ENCODE peak calls at places on chromosomes 13 and 19, in nine cellular contexts. G is fibroblast of the aortic adventitia, B is WTC11, N is endothelial cell of umbilical vein, U is breast epithelium, H is glutamatergic neuron, R is mesothelial cell of epicardium, I is psoas muscle, Q is Caco-2. C is an unnamed sample.

GRCh38 chr13:95494082-95494681 is 58.3 kb upstream of the CLDN10 start:
- DNase-seq in G (peak), B (no peak), N (peak), U (no peak), H (no peak), R (no peak), I (no peak), Q (no peak), C (peak)

GRCh38 chr13:112573710-112574109 is 14.2 kb downstream of the TUBGCP3 start:
- DNase-seq in G (no peak), B (no peak), N (no peak), U (no peak), H (no peak), R (no peak), I (no peak), Q (no peak), C (no peak)

GRCh38 chr13:27338816-27339215 is 68.2 kb downstream of the RASL11A start:
- DNase-seq in G (no peak), B (peak), N (no peak), U (no peak), H (peak), R (no peak), I (no peak), Q (peak), C (no peak)

GRCh38 chr13:87361216-87361615 is 310.0 kb upstream of the SLITRK5 start:
- DNase-seq in G (no peak), B (no peak), N (no peak), U (no peak), H (no peak), R (no peak), I (no peak), Q (no peak), C (no peak)

GRCh38 chr19:41457241-41457640 is 14.3 kb downstream of the ERICH4 start:
- DNase-seq in G (no peak), B (no peak), N (peak), U (no peak), H (no peak), R (no peak), I (no peak), Q (no peak), C (no peak)

GRCh38 chr13:52784591-52785340 is 45.1 kb upstream of the CNMD start:
- DNase-seq in G (no peak), B (no peak), N (no peak), U (no peak), H (no peak), R (no peak), I (no peak), Q (no peak), C (no peak)

GRCh38 chr19:36331353-36332228 is 47.4 kb downstream of the ZFP14 start:
- DNase-seq in G (peak), B (peak), N (peak), U (peak), H (peak), R (peak), I (peak), Q (peak), C (no peak)

GRCh38 chr19:56097776-56098175 is 23.3 kb downstream of the ZNF787 start:
- DNase-seq in G (no peak), B (no peak), N (no peak), U (no peak), H (no peak), R (no peak), I (no peak), Q (no peak), C (no peak)

GRCh38 chr19:54355675-54356074 is 9.1 kb downstream of the LAIR1 start:
- DNase-seq in G (no peak), B (no peak), N (no peak), U (no peak), H (no peak), R (no peak), I (no peak), Q (no peak), C (no peak)

GRCh38 chr19:28419312-28419711 is 793.6 kb downstream of the UQCRFS1 start:
- DNase-seq in G (peak), B (no peak), N (no peak), U (no peak), H (no peak), R (no peak), I (no peak), Q (no peak), C (no peak)

GRCh38 chr13:62040806-62041205 is 625.2 kb upstream of the PCDH20 start:
- DNase-seq in G (no peak), B (no peak), N (no peak), U (no peak), H (no peak), R (no peak), I (no peak), Q (no peak), C (no peak)

GRCh38 chr19:658916-659839 is 3.8 kb downstream of the RNF126 start:
- DNase-seq in G (peak), B (no peak), N (no peak), U (peak), H (no peak), R (no peak), I (peak), Q (no peak), C (no peak)

GRCh38 chr13:46655727-46656180 is 102.8 kb downstream of the LRCH1 start:
- DNase-seq in G (peak), B (no peak), N (peak), U (peak), H (no peak), R (no peak), I (no peak), Q (peak), C (no peak)

GRCh38 chr13:51532736-51533197 is 51.5 kb upstream of the WDFY2 start:
- DNase-seq in G (no peak), B (no peak), N (no peak), U (no peak), H (no peak), R (no peak), I (no peak), Q (no peak), C (peak)

GRCh38 chr19:11446652-11447301 is 11.3 kb downstream of the PRKCSH start:
- DNase-seq in G (peak), B (peak), N (peak), U (no peak), H (peak), R (peak), I (peak), Q (no peak), C (peak)

GRCh38 chr19:8071912-8072311 is 19.4 kb downstream of the CCL25 start:
- DNase-seq in G (no peak), B (no peak), N (no peak), U (no peak), H (no peak), R (no peak), I (no peak), Q (no peak), C (no peak)

GRCh38 chr13:23235994-23236393 is 55.2 kb downstream of the SGCG start:
- DNase-seq in G (no peak), B (no peak), N (no peak), U (no peak), H (no peak), R (no peak), I (no peak), Q (no peak), C (no peak)

GRCh38 chr13:68369739-68370138 is 1139.6 kb upstream of the PCDH9 start:
- DNase-seq in G (no peak), B (no peak), N (no peak), U (no peak), H (no peak), R (no peak), I (no peak), Q (no peak), C (no peak)

GRCh38 chr19:29528350-29528945 is 2.7 kb downstream of the VSTM2B start:
- DNase-seq in G (peak), B (peak), N (peak), U (peak), H (peak), R (peak), I (peak), Q (no peak), C (peak)

GRCh38 chr19:17496337-17496997 is 15.0 kb upstream of the PGLS start:
- DNase-seq in G (peak), B (peak), N (peak), U (no peak), H (peak), R (no peak), I (peak), Q (peak), C (peak)

GRCh38 chr13:39531646-39532045 is 71.3 kb downstream of the LHFPL6 start:
- DNase-seq in G (peak), B (no peak), N (no peak), U (no peak), H (no peak), R (no peak), I (no peak), Q (no peak), C (no peak)

GRCh38 chr19:19026299-19026971 is 6.9 kb downstream of the SUGP2 start:
- DNase-seq in G (peak), B (no peak), N (no peak), U (peak), H (no peak), R (no peak), I (no peak), Q (no peak), C (peak)

GRCh38 chr19:54209748-54210494 is 9.3 kb downstream of the RPS9 start:
- DNase-seq in G (peak), B (no peak), N (peak), U (peak), H (no peak), R (peak), I (peak), Q (peak), C (peak)

DNA sequence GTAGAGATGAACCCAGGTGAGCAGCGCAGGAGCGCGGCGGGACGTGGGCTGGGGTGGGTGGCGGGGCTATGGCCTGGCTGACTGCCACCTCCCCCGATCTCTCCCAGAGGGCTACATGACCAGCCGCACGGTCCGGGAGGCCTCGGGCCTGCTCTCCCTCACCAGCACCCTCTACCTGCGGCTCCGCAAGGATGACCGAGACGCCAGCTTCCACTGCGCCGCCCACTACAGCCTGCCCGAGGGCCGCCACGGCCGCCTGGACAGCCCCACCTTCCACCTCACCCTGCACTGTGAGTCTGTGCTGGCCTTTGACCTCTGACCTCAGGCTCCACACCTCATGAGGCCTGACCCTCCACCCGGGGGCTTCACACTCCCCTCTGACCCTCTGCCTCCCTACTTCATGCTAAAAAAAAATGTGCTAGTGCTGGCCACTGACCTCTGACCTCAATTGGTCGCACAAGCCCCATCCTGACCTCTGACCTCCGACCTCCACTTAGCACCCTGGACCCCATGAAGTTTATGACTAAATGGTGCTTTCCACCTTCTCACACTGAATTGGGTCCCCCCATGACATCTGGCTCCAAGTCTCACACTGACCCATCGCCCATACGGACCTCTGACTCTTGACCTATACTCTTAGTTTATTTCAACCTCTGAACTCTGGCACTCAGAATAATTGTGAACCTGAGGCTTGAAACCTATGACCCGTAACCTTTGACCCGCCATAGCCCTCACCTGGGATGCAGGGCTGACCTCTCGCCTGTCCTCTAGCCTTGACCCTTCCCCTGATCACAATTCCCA is 4.6 kb downstream of the BCAM start:
- DNase-seq in G (no peak), B (peak), N (no peak), U (no peak), H (no peak), R (no peak), I (no peak), Q (no peak), C (no peak)
- TF ChIP-seq CTCF in G (no peak), B (no peak), N (no peak), U (no peak), H (no peak), R (no peak), I (no peak), Q (no peak), C (no peak)

DNA sequence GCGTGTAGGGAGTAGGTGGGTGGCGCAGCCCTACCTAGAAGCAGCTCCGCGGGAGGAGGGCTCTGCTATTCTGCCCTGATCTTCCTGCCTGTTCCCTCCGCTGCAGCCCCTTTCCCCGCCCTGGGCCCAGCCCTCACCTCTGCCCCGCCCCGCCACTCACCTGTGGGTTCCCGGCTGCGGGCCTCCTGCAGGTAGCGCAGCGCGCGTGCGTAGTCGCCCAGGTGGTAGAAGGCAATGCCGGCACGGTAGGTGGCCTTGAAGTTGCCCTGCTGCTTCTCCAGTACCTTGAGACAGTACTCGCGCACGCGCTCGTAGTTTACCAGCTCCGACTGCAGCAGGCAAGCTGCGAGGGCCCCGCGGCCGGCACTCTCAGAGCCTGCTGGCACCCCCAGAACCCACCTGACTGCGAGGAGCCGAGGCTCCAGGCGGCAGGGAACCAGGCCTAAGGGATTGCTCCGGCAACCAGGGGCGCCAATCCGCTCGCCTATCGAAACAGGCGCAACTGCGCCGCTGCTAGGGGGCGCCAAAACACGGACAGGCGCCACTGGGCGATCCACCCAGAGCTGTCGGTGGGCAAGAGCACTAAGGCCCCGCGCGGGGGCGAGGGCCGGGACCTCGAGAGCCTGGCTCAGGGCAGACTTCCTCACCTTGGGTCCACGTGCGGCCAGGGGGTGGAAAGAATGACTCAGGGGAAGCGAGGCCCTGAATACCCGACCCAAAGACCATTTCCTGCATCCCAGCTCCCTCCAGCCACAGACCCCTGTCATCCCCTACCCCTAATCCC is 965 bp downstream of the TTC9B start:
- DNase-seq in G (no peak), B (peak), N (no peak), U (no peak), H (peak), R (peak), I (peak), Q (peak), C (no peak)
- TF ChIP-seq CTCF in G (peak), B (peak), N (peak), U (no peak), H (peak), R (no peak), I (peak), Q (peak), C (no peak)

DNA sequence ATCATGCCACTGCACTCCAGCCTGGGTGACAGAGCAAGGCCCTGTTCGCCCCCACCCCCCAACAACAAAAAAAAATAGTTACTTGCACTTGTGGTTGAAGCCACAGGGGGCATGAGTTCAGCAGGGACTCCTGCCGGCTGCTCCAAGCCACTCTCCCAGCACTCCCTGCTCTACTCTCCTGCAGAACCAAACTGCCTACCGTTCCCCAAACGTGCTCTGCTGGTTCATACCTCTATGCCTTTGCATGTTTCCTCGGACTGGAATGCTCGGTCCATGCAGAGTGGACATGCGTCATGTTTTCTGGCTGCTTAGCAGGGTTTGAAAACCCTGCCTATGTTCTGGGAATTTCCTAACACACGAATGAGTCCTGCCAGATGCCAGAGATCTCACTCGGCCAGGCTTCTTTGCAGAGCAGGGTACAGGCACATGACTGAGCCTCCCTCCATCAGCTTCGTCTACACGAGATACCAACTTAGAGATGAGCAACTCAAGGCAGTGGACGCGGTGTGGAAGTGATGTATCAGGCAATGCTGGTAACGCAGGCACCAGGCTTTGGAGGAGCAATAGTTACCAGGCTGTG is 8.5 kb upstream of the SLC25A15 start:
- DNase-seq in G (no peak), B (no peak), N (no peak), U (no peak), H (no peak), R (no peak), I (no peak), Q (no peak), C (no peak)
- TF ChIP-seq CTCF in G (peak), B (no peak), N (no peak), U (no peak), H (no peak), R (no peak), I (no peak), Q (no peak), C (no peak)

GRCh38 chr13:44312131-44312530 is 61.5 kb upstream of the SERP2 start:
- DNase-seq in G (no peak), B (no peak), N (no peak), U (no peak), H (no peak), R (no peak), I (no peak), Q (no peak), C (no peak)
- TF ChIP-seq CTCF in G (no peak), B (no peak), N (no peak), U (no peak), H (no peak), R (no peak), I (no peak), Q (no peak), C (no peak)

GRCh38 chr19:37931941-37932655 is 25.1 kb downstream of the SIPA1L3 start:
- DNase-seq in G (peak), B (peak), N (peak), U (peak), H (peak), R (peak), I (peak), Q (peak), C (peak)
- TF ChIP-seq CTCF in G (no peak), B (no peak), N (no peak), U (no peak), H (no peak), R (no peak), I (no peak), Q (no peak), C (no peak)

DNA sequence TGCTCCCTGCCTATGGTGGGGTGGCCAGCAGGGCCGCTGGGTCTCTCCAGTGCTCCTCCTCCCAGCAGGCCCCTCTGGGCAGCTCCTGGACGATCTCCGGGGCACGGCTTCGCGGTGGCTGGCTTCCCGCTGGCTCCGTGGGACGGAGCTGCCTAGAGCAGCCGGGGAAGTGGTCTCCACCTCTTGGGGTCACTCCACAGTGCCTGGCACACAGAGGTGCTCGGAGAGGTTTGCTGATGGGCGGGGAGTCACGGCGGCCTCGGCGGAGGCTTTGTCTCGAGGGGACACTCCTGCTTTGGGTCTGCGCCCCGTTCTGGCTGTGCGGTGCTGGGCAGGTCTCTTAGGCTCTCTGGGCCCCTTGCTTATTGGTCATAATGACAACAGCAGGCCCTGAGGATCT is 9.9 kb upstream of the CACTIN start:
- DNase-seq in G (no peak), B (no peak), N (no peak), U (no peak), H (no peak), R (no peak), I (no peak), Q (no peak), C (no peak)
- TF ChIP-seq CTCF in G (no peak), B (no peak), N (no peak), U (no peak), H (no peak), R (no peak), I (no peak), Q (no peak), C (no peak)

GRCh38 chr19:34556500-34556899 is 74.9 kb downstream of the WTIP start:
- DNase-seq in G (peak), B (peak), N (peak), U (no peak), H (peak), R (no peak), I (no peak), Q (no peak), C (no peak)

GRCh38 chr19:34560229-34560628 is 78.7 kb downstream of the WTIP start:
- DNase-seq in G (no peak), B (no peak), N (no peak), U (no peak), H (no peak), R (no peak), I (no peak), Q (no peak), C (no peak)

GRCh38 chr19:34559045-34559444 is 77.5 kb downstream of the WTIP start:
- DNase-seq in G (no peak), B (no peak), N (no peak), U (no peak), H (no peak), R (no peak), I (no peak), Q (no peak), C (no peak)

GRCh38 chr19:34549833-34550232 is 68.3 kb downstream of the WTIP start:
- DNase-seq in G (no peak), B (no peak), N (no peak), U (no peak), H (no peak), R (no peak), I (no peak), Q (no peak), C (no peak)

GRCh38 chr19:34555447-34555846 is 73.9 kb downstream of the WTIP start:
- DNase-seq in G (peak), B (peak), N (peak), U (no peak), H (no peak), R (no peak), I (no peak), Q (no peak), C (peak)
- TF ChIP-seq CTCF in G (peak), B (no peak), N (peak), U (no peak), H (peak), R (no peak), I (peak), Q (peak), C (peak)

GRCh38 chr13:41649659-41650058 is 192.3 kb downstream of the RGCC start:
- DNase-seq in G (peak), B (peak), N (peak), U (no peak), H (no peak), R (no peak), I (no peak), Q (peak), C (peak)
- TF ChIP-seq CTCF in G (peak), B (no peak), N (peak), U (no peak), H (no peak), R (no peak), I (peak), Q (peak), C (no peak)

DNA sequence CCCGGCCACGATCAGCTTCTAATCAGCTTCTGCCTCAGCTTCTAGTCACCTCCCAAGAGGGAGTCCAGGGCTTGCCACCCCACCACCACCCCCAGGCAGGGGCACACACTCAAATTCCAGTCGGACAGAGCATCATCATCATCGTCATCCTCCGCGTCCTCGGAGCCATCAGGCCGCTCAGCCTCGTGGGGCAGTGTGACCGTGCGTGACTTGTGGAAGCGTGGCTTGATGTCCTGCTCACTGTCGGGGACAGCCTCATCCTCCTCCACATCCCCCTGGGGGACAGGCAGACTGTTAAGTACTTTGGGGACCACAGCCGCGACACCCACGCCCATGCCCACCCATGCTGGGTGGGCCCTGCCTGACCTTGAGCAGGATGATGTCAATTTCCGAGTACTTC is 12.5 kb downstream of the TNPO2 start:
- DNase-seq in G (no peak), B (no peak), N (no peak), U (no peak), H (no peak), R (no peak), I (no peak), Q (no peak), C (no peak)
- TF ChIP-seq CTCF in G (no peak), B (no peak), N (no peak), U (no peak), H (no peak), R (no peak), I (no peak), Q (no peak), C (no peak)

C was measured in HL-60.